ENCODE peak calls at places on chromosomes 7 and 10, in nine cellular contexts. U is activated CD4-positive, alpha-beta T cell treated with anti-CD3 and anti-CD28 coated beads, Interleukin-2, amount 50 U/mL, for 1 hour; S is M059J; Z is pancreas; E is A673; I is sigmoid colon; D is T-cell; Y is Caki2; R is substantia nigra. A is an unnamed sample.
A peak's percentile ranks its signal among the peaks of the same experiment; 100 is the strongest.

GRCh38 chr7:150963707-150964559 is 14.2 kb downstream of the KCNH2 start:
- DNase-seq in Y (no peak), R (no peak), U (no peak), Z (no peak), E (no peak), S (no peak), D (no peak), I (no peak), A (no peak)

GRCh38 chr7:131653418-131654248 is 97.2 kb upstream of the PODXL start:
- DNase-seq in Z (no peak), D (no peak), Y (peak; percentile 15), S (peak; percentile 87), R (no peak), E (no peak), I (no peak), U (no peak), A (no peak)

GRCh38 chr7:138796038-138796580 is 1.7 kb upstream of the TMEM213 start:
- DNase-seq in I (no peak), U (no peak), Z (no peak), D (no peak), S (no peak), R (no peak), E (no peak), Y (no peak), A (no peak)

GRCh38 chr10:126223512-126224067 is 164.7 kb downstream of the ADAM12 start:
- DNase-seq in I (no peak), Z (no peak), U (no peak), E (no peak), D (no peak), Y (no peak), R (no peak), S (no peak), A (no peak)

GRCh38 chr10:97175586-97175985 is 10.2 kb downstream of the SLIT1 start:
- DNase-seq in Y (no peak), Z (no peak), R (no peak), I (no peak), D (no peak), U (no peak), S (no peak), E (no peak), A (no peak)

GRCh38 chr10:117925369-117925768 is 121.4 kb downstream of the RAB11FIP2 start:
- DNase-seq in S (no peak), Z (no peak), Y (no peak), E (no peak), I (no peak), U (no peak), R (no peak), D (no peak), A (no peak)

GRCh38 chr10:71087622-71088021 is 124.7 kb upstream of the UNC5B start:
- DNase-seq in E (no peak), D (no peak), Y (no peak), S (no peak), I (peak; percentile 40), U (no peak), Z (no peak), R (no peak), A (no peak)

GRCh38 chr7:11831727-11832495 is at the start of gene THSD7A:
- DNase-seq in S (peak; percentile 58), I (peak; percentile 66), E (peak; percentile 66), U (no peak), Z (peak; percentile 53), Y (peak; percentile 70), D (no peak), R (no peak), A (peak; percentile 45)

GRCh38 chr10:109882251-109883057 is 40.9 kb downstream of the XPNPEP1 start:
- DNase-seq in E (no peak), R (no peak), D (no peak), U (no peak), S (no peak), Z (no peak), Y (no peak), I (no peak), A (no peak)

GRCh38 chr10:131253931-131254865 is 57.3 kb downstream of the TCERG1L start:
- DNase-seq in S (no peak), R (no peak), Z (no peak), E (no peak), U (no peak), Y (no peak), I (no peak), D (no peak), A (no peak)

GRCh38 chr7:114354306-114354705 is 60.3 kb upstream of the FOXP2 start:
- DNase-seq in D (no peak), Z (no peak), S (no peak), Y (no peak), E (no peak), I (no peak), R (no peak), U (no peak), A (no peak)

A was measured in B cell.